ENCODE peak calls at places on chromosomes 5 and 9, in four cellular contexts. O is lung, Z is HEK293T, C is GM12865. Y is an unnamed sample.

GRCh38 chr5:3121813-3122212 is 370.3 kb upstream of the IRX2 start:
- DNase-seq in O (no peak), C (no peak), Z (no peak), Y (no peak)

GRCh38 chr5:38258319-38259061 is at the start of gene EGFLAM:
- DNase-seq in Z (peak), C (no peak), O (no peak), Y (no peak)

GRCh38 chr5:11214851-11215250 is 453.8 kb upstream of the DAP start:
- DNase-seq in C (no peak), Z (no peak), O (no peak), Y (no peak)

GRCh38 chr5:2200261-2200965 is 317.7 kb upstream of the IRX4 start:
- DNase-seq in Z (no peak), O (no peak), C (no peak), Y (no peak)

GRCh38 chr9:131951905-131952304 is 127.8 kb downstream of the MED27 start:
- DNase-seq in O (no peak), Z (no peak), C (no peak), Y (no peak)

GRCh38 chr9:2231831-2232230 is 216.7 kb downstream of the SMARCA2 start:
- DNase-seq in Z (no peak), O (no peak), C (no peak), Y (no peak)

GRCh38 chr9:115144706-115145105 is 26.7 kb upstream of the TNC start:
- DNase-seq in C (no peak), Z (no peak), O (no peak), Y (no peak)

GRCh38 chr5:152378730-152379129 is 26.3 kb downstream of the NMUR2 start:
- DNase-seq in O (no peak), C (no peak), Z (no peak), Y (no peak)

GRCh38 chr9:35035851-35036701 is 36.3 kb downstream of the VCP start:
- DNase-seq in C (no peak), Z (no peak), O (peak), Y (no peak)

GRCh38 chr5:29845206-29845605 is 1348.3 kb upstream of the CDH6 start:
- DNase-seq in C (no peak), Z (no peak), O (no peak), Y (no peak)

GRCh38 chr5:164324239-164324638 is 818.8 kb downstream of the MAT2B start:
- DNase-seq in Z (no peak), C (no peak), O (no peak), Y (no peak)

GRCh38 chr5:21159526-21160059 is 1171.6 kb upstream of the CDH18 start:
- DNase-seq in Z (no peak), C (no peak), O (no peak), Y (no peak)

Y was measured in esophagus squamous epithelium.